ENCODE peak calls at places on chromosomes 3 and 15, in eight cellular contexts. One of them, this sample, is unnamed. For H3K36me3, the result is how much of the 10 kb centered on the place peaks cover.

GRCh38 chr15:77589839-77590238 is 42.9 kb downstream of the LINGO1 start:
- DNase-seq in psoas muscle: no peak
- DNase-seq in uterus: no peak
- DNase-seq in endodermal cell: no peak
- DNase-seq in prostate gland: no peak
- DNase-seq in OCI-LY7: no peak
- DNase-seq in cardiac muscle cell: peak
- DNase-seq in mesenchymal stem cell: no peak
- DNase-seq in this sample: no peak

GRCh38 chr15:66749841-66750575 is 48.0 kb downstream of the SMAD6 start:
- DNase-seq in uterus: no peak
- DNase-seq in prostate gland: no peak
- DNase-seq in endodermal cell: no peak
- DNase-seq in OCI-LY7: no peak
- DNase-seq in mesenchymal stem cell: no peak
- DNase-seq in cardiac muscle cell: peak
- DNase-seq in psoas muscle: no peak
- DNase-seq in this sample: peak

GRCh38 chr3:45123841-45124269 is 22.3 kb downstream of the CDCP1 start:
- DNase-seq in mesenchymal stem cell: peak
- DNase-seq in endodermal cell: no peak
- DNase-seq in uterus: peak
- DNase-seq in psoas muscle: no peak
- DNase-seq in OCI-LY7: no peak
- DNase-seq in prostate gland: no peak
- DNase-seq in cardiac muscle cell: peak
- DNase-seq in this sample: no peak

GRCh38 chr15:41994171-41994650 is 21.9 kb upstream of the EHD4 start:
- DNase-seq in prostate gland: no peak
- DNase-seq in mesenchymal stem cell: no peak
- DNase-seq in cardiac muscle cell: no peak
- DNase-seq in OCI-LY7: no peak
- DNase-seq in psoas muscle: peak
- DNase-seq in uterus: no peak
- DNase-seq in endodermal cell: no peak
- DNase-seq in this sample: no peak

GRCh38 chr3:58565621-58566397 is 11.4 kb downstream of the FAM107A start:
- DNase-seq in mesenchymal stem cell: no peak
- DNase-seq in endodermal cell: peak
- DNase-seq in prostate gland: no peak
- DNase-seq in cardiac muscle cell: no peak
- DNase-seq in OCI-LY7: peak
- DNase-seq in uterus: no peak
- DNase-seq in psoas muscle: no peak
- DNase-seq in this sample: no peak

GRCh38 chr3:109952924-109953323 is 615.6 kb upstream of the DPPA4 start:
- DNase-seq in uterus: no peak
- DNase-seq in cardiac muscle cell: peak
- DNase-seq in endodermal cell: no peak
- DNase-seq in OCI-LY7: no peak
- DNase-seq in mesenchymal stem cell: no peak
- DNase-seq in psoas muscle: no peak
- DNase-seq in prostate gland: no peak
- DNase-seq in this sample: no peak

GRCh38 chr15:33201376-33202189 is 7.1 kb upstream of the FMN1 start:
- DNase-seq in uterus: no peak
- DNase-seq in mesenchymal stem cell: peak
- DNase-seq in cardiac muscle cell: peak
- DNase-seq in prostate gland: no peak
- DNase-seq in endodermal cell: peak
- DNase-seq in psoas muscle: peak
- DNase-seq in OCI-LY7: peak
- DNase-seq in this sample: peak

GRCh38 chr3:13626396-13626795 is 77.5 kb downstream of the FBLN2 start:
- DNase-seq in uterus: no peak
- DNase-seq in cardiac muscle cell: no peak
- DNase-seq in mesenchymal stem cell: no peak
- DNase-seq in OCI-LY7: no peak
- DNase-seq in prostate gland: no peak
- DNase-seq in psoas muscle: no peak
- DNase-seq in endodermal cell: no peak
- DNase-seq in this sample: no peak

GRCh38 chr3:115072265-115073008 is 74.7 kb downstream of the ZBTB20 start:
- DNase-seq in prostate gland: no peak
- DNase-seq in cardiac muscle cell: peak
- DNase-seq in mesenchymal stem cell: no peak
- DNase-seq in OCI-LY7: no peak
- DNase-seq in uterus: no peak
- DNase-seq in endodermal cell: no peak
- DNase-seq in psoas muscle: no peak
- DNase-seq in this sample: no peak

GRCh38 chr3:120170223-120170622 is 76.0 kb upstream of the GSK3B start:
- DNase-seq in cardiac muscle cell: no peak
- DNase-seq in uterus: no peak
- DNase-seq in prostate gland: no peak
- DNase-seq in endodermal cell: no peak
- DNase-seq in mesenchymal stem cell: peak
- DNase-seq in psoas muscle: no peak
- DNase-seq in OCI-LY7: no peak
- DNase-seq in this sample: no peak

GRCh38 chr3:106282931-106283330 is 414.1 kb upstream of the CBLB start:
- DNase-seq in endodermal cell: no peak
- DNase-seq in uterus: no peak
- DNase-seq in prostate gland: no peak
- DNase-seq in cardiac muscle cell: no peak
- DNase-seq in mesenchymal stem cell: no peak
- DNase-seq in OCI-LY7: no peak
- DNase-seq in psoas muscle: no peak
- DNase-seq in this sample: no peak

GRCh38 chr3:123749716-123750115 is 134.4 kb downstream of the MYLK start:
- DNase-seq in mesenchymal stem cell: peak
- DNase-seq in uterus: no peak
- DNase-seq in OCI-LY7: no peak
- DNase-seq in endodermal cell: no peak
- DNase-seq in cardiac muscle cell: peak
- DNase-seq in prostate gland: no peak
- DNase-seq in psoas muscle: no peak
- DNase-seq in this sample: no peak

GRCh38 chr3:178217479-178217878 is 318.8 kb upstream of the KCNMB2 start:
- DNase-seq in psoas muscle: no peak
- DNase-seq in prostate gland: no peak
- DNase-seq in endodermal cell: no peak
- DNase-seq in cardiac muscle cell: no peak
- DNase-seq in mesenchymal stem cell: no peak
- DNase-seq in OCI-LY7: no peak
- DNase-seq in uterus: no peak
- DNase-seq in this sample: no peak

GRCh38 chr15:74790080-74790916 is 8.4 kb downstream of the CSK start:
- DNase-seq in mesenchymal stem cell: peak
- DNase-seq in OCI-LY7: peak
- DNase-seq in uterus: peak
- DNase-seq in prostate gland: no peak
- DNase-seq in cardiac muscle cell: peak
- DNase-seq in endodermal cell: no peak
- DNase-seq in psoas muscle: peak
- DNase-seq in this sample: peak

GRCh38 chr3:105444725-105445124 is 78.0 kb downstream of the ALCAM start:
- DNase-seq in uterus: no peak
- DNase-seq in endodermal cell: no peak
- DNase-seq in mesenchymal stem cell: no peak
- DNase-seq in psoas muscle: no peak
- DNase-seq in cardiac muscle cell: no peak
- DNase-seq in prostate gland: no peak
- DNase-seq in OCI-LY7: no peak
- DNase-seq in this sample: no peak

GRCh38 chr3:9730747-9731205 is 759 bp upstream of the BRPF1 start:
- DNase-seq in psoas muscle: no peak
- DNase-seq in endodermal cell: no peak
- DNase-seq in mesenchymal stem cell: no peak
- DNase-seq in OCI-LY7: no peak
- DNase-seq in prostate gland: no peak
- DNase-seq in cardiac muscle cell: no peak
- DNase-seq in uterus: no peak
- DNase-seq in this sample: no peak

GRCh38 chr3:52461874-52462273 is 6.5 kb downstream of the NISCH start:
- DNase-seq in cardiac muscle cell: no peak
- DNase-seq in uterus: no peak
- DNase-seq in prostate gland: no peak
- DNase-seq in endodermal cell: no peak
- DNase-seq in psoas muscle: no peak
- DNase-seq in OCI-LY7: no peak
- DNase-seq in mesenchymal stem cell: no peak
- DNase-seq in this sample: no peak
- H3K36me3 ChIP-seq in cardiac muscle cell: half or more
- H3K36me3 ChIP-seq in uterus: under half
- H3K36me3 ChIP-seq in prostate gland: under half
- H3K36me3 ChIP-seq in endodermal cell: half or more
- H3K36me3 ChIP-seq in psoas muscle: under half
- H3K36me3 ChIP-seq in OCI-LY7: half or more
- H3K36me3 ChIP-seq in mesenchymal stem cell: half or more
- H3K36me3 ChIP-seq in this sample: half or more

GRCh38 chr3:43505351-43505750 is 116.5 kb downstream of the ANO10 start:
- DNase-seq in endodermal cell: no peak
- DNase-seq in cardiac muscle cell: no peak
- DNase-seq in psoas muscle: no peak
- DNase-seq in uterus: no peak
- DNase-seq in mesenchymal stem cell: no peak
- DNase-seq in prostate gland: no peak
- DNase-seq in OCI-LY7: no peak
- DNase-seq in this sample: no peak
- H3K27ac ChIP-seq in endodermal cell: no peak
- H3K27ac ChIP-seq in cardiac muscle cell: no peak
- H3K27ac ChIP-seq in psoas muscle: no peak
- H3K27ac ChIP-seq in uterus: no peak
- H3K27ac ChIP-seq in mesenchymal stem cell: no peak
- H3K27ac ChIP-seq in prostate gland: no peak
- H3K27ac ChIP-seq in OCI-LY7: no peak
- H3K27ac ChIP-seq in this sample: no peak

GRCh38 chr15:85760531-85761371 is 34.0 kb downstream of the KLHL25 start:
- DNase-seq in mesenchymal stem cell: no peak
- DNase-seq in OCI-LY7: no peak
- DNase-seq in endodermal cell: no peak
- DNase-seq in prostate gland: no peak
- DNase-seq in psoas muscle: no peak
- DNase-seq in uterus: no peak
- DNase-seq in cardiac muscle cell: no peak
- DNase-seq in this sample: no peak

GRCh38 chr15:85761635-85762034 is 33.1 kb downstream of the KLHL25 start:
- DNase-seq in prostate gland: no peak
- DNase-seq in psoas muscle: no peak
- DNase-seq in OCI-LY7: no peak
- DNase-seq in endodermal cell: no peak
- DNase-seq in mesenchymal stem cell: peak
- DNase-seq in cardiac muscle cell: peak
- DNase-seq in uterus: no peak
- DNase-seq in this sample: no peak

GRCh38 chr15:85762756-85763127 is 32.0 kb downstream of the KLHL25 start:
- DNase-seq in OCI-LY7: no peak
- DNase-seq in prostate gland: no peak
- DNase-seq in mesenchymal stem cell: no peak
- DNase-seq in endodermal cell: no peak
- DNase-seq in cardiac muscle cell: no peak
- DNase-seq in psoas muscle: no peak
- DNase-seq in uterus: no peak
- DNase-seq in this sample: no peak

GRCh38 chr15:85763157-85763556 is 31.6 kb downstream of the KLHL25 start:
- DNase-seq in OCI-LY7: no peak
- DNase-seq in uterus: no peak
- DNase-seq in mesenchymal stem cell: no peak
- DNase-seq in prostate gland: no peak
- DNase-seq in psoas muscle: peak
- DNase-seq in endodermal cell: no peak
- DNase-seq in cardiac muscle cell: no peak
- DNase-seq in this sample: no peak

DNA sequence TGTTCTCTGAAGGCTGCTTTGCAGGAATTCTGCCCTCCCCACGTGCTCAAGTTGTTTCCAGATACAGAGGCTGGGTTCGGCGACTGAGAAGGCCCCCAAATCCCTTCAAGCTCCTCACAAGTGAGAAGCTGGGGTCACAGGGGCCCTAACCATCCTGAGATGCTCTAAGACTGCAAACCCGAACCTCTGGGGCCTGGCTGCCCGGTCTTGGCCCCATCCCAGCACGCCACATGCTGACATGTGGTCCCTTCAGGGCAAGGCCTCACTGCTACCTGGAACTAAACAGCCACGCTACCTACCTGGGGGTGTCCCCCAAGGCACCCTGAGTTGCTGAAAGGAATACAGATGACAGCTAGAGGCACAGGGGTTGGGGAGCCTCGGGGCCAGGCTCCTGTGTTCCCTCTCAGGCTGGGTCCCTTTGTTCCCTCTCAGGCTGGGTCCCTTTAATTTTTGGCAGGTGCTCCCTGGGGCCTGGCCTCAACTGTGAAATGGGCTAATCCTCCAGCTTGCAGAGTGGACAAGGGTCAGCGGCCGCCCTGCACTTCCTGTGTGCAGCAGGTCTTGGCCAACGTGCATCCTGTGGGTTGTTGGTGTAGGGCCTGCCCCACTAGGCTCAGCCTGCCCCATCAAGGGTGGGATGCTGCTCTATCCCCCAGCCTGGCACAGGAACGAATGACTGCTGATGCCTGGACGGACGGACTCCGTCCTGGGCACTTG is 32.5 kb downstream of the KLHL25 start:
- DNase-seq in psoas muscle: no peak
- DNase-seq in prostate gland: no peak
- DNase-seq in cardiac muscle cell: no peak
- DNase-seq in mesenchymal stem cell: no peak
- DNase-seq in uterus: no peak
- DNase-seq in endodermal cell: no peak
- DNase-seq in OCI-LY7: no peak
- DNase-seq in this sample: no peak
- H3K36me3 ChIP-seq in psoas muscle: under half
- H3K36me3 ChIP-seq in prostate gland: under half
- H3K36me3 ChIP-seq in cardiac muscle cell: under half
- H3K36me3 ChIP-seq in mesenchymal stem cell: under half
- H3K36me3 ChIP-seq in uterus: under half
- H3K36me3 ChIP-seq in endodermal cell: under half
- H3K36me3 ChIP-seq in OCI-LY7: under half
- H3K36me3 ChIP-seq in this sample: under half

DNA sequence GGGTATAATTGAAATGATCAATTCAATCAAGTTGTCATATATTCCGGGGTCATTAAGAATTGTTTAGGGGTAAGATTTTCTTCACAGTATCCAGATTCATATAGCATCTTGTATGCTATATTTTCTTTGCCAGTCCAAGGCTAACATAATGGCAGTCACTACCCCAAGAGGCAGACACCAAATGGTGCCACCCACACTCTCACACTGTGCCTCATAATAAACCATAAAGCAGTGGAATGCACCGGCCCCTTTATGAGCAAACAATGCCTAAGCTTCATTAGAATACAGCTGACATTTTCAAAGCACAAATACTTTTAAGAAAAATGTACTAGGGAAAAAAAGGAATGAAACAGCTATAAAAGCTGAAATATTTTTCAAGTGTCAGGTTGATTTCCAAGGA is 121.6 kb downstream of the TFDP2 start:
- DNase-seq in endodermal cell: no peak
- DNase-seq in cardiac muscle cell: peak
- DNase-seq in prostate gland: peak
- DNase-seq in uterus: no peak
- DNase-seq in mesenchymal stem cell: peak
- DNase-seq in psoas muscle: no peak
- DNase-seq in OCI-LY7: peak
- DNase-seq in this sample: no peak
- H3K27ac ChIP-seq in endodermal cell: peak
- H3K27ac ChIP-seq in cardiac muscle cell: peak
- H3K27ac ChIP-seq in prostate gland: peak
- H3K27ac ChIP-seq in uterus: peak
- H3K27ac ChIP-seq in mesenchymal stem cell: no peak
- H3K27ac ChIP-seq in psoas muscle: peak
- H3K27ac ChIP-seq in OCI-LY7: peak
- H3K27ac ChIP-seq in this sample: peak